ENCODE peak calls at places on chromosomes 7 and 10, in nine cellular contexts. L is colonic mucosa, W is astrocyte, Q is psoas muscle, I is WERI-Rb-1, N is A549, J is fibroblast of pulmonary artery, T is heart right ventricle, A is cardiac muscle cell. X is an unnamed sample.

GRCh38 chr10:22712246-22712958 is 2.0 kb downstream of the PIP4K2A start:
- DNase-seq in T (no peak), Q (no peak), I (no peak), J (peak; percentile 55), N (no peak), A (peak; percentile 54), L (no peak), W (peak; percentile 64), X (peak; percentile 49)

GRCh38 chr7:50418086-50418515 is 32.0 kb downstream of the FIGNL1 start:
- DNase-seq in N (peak; percentile 69), Q (peak; percentile 68), W (peak; percentile 54), J (peak; percentile 83), I (peak; percentile 86), L (peak; percentile 77), A (peak; percentile 84), T (peak; percentile 64), X (peak; percentile 91)

GRCh38 chr7:73507556-73507955 is 14.5 kb downstream of the BAZ1B start:
- DNase-seq in A (peak; percentile 11), J (no peak), T (no peak), L (no peak), N (no peak), W (no peak), I (no peak), Q (no peak), X (no peak)

GRCh38 chr7:115637123-115637522 is 393.4 kb downstream of the TFEC start:
- DNase-seq in L (no peak), T (no peak), I (no peak), Q (no peak), A (no peak), W (no peak), J (no peak), N (no peak), X (no peak)

GRCh38 chr7:40015790-40016296 is 65.8 kb downstream of the CDK13 start:
- DNase-seq in I (no peak), J (peak; percentile 57), T (no peak), W (peak; percentile 47), A (peak; percentile 66), Q (no peak), L (peak; percentile 56), N (no peak), X (peak; percentile 59)

GRCh38 chr10:123683459-123683858 is 17.3 kb downstream of the GPR26 start:
- DNase-seq in L (no peak), N (no peak), W (no peak), T (no peak), Q (no peak), I (no peak), A (no peak), J (no peak), X (no peak)

GRCh38 chr7:82345886-82346285 is 97.7 kb downstream of the CACNA2D1 start:
- DNase-seq in Q (no peak), T (no peak), I (no peak), W (no peak), J (no peak), L (no peak), N (no peak), A (no peak), X (no peak)

GRCh38 chr10:30182191-30183075 is 123.0 kb upstream of the JCAD start:
- DNase-seq in I (no peak), L (no peak), T (no peak), A (peak; percentile 86), J (peak; percentile 80), N (peak; percentile 80), W (peak; percentile 95), Q (no peak), X (peak; percentile 83)

GRCh38 chr10:126001579-126001978 is 105.2 kb downstream of the FANK1 start:
- DNase-seq in W (no peak), I (no peak), L (no peak), N (peak; percentile 40), J (peak; percentile 24), A (peak; percentile 35), Q (no peak), T (no peak), X (peak; percentile 26)

GRCh38 chr7:51017576-51018535 is 235.2 kb upstream of the GRB10 start:
- DNase-seq in Q (no peak), J (no peak), L (no peak), T (no peak), W (no peak), A (no peak), I (no peak), N (no peak), X (no peak)

GRCh38 chr10:100825946-100826660 is 80.7 kb downstream of the PAX2 start:
- DNase-seq in Q (no peak), W (no peak), T (no peak), I (no peak), L (no peak), N (no peak), A (no peak), J (no peak), X (no peak)

GRCh38 chr10:87862644-87863101 is 660 bp downstream of the KLLN start:
- DNase-seq in L (no peak), T (no peak), Q (no peak), I (peak; percentile 50), N (no peak), J (no peak), W (no peak), A (no peak), X (no peak)

GRCh38 chr7:99121496-99122021 is 22.3 kb downstream of the SMURF1 start:
- DNase-seq in I (no peak), J (peak; percentile 74), W (no peak), Q (no peak), T (peak; percentile 42), L (no peak), A (peak; percentile 76), N (no peak), X (no peak)

GRCh38 chr7:138097064-138097741 is 20.9 kb downstream of the AKR1D1 start:
- DNase-seq in J (peak; percentile 60), T (peak; percentile 6), Q (no peak), L (peak; percentile 23), I (peak; percentile 44), A (peak; percentile 63), W (peak; percentile 8), N (peak; percentile 14), X (peak; percentile 59)

GRCh38 chr10:79944428-79945395 is 4.2 kb downstream of the SFTPD start:
- DNase-seq in N (no peak), T (no peak), Q (no peak), I (no peak), L (peak; percentile 3), A (no peak), J (no peak), W (no peak), X (no peak)

GRCh38 chr7:80063855-80064254 is 70.8 kb upstream of the GNAI1 start:
- DNase-seq in I (no peak), N (no peak), W (no peak), L (no peak), Q (no peak), T (no peak), J (no peak), A (peak; percentile 10), X (no peak)

GRCh38 chr10:15737635-15738034 is 17.9 kb upstream of the ITGA8 start:
- DNase-seq in W (no peak), Q (no peak), T (no peak), A (no peak), J (no peak), N (no peak), L (no peak), I (no peak), X (no peak)

GRCh38 chr10:5843814-5844705 is 30.8 kb upstream of the GDI2 start:
- DNase-seq in Q (no peak), J (no peak), W (no peak), A (no peak), L (no peak), I (no peak), T (no peak), N (no peak), X (no peak)

GRCh38 chr10:86665868-86666267 is 2.4 kb upstream of the LDB3 start:
- DNase-seq in I (no peak), T (peak; percentile 63), W (no peak), N (no peak), L (no peak), J (no peak), Q (no peak), A (no peak), X (no peak)

GRCh38 chr10:72079356-72079755 is 9.0 kb downstream of the SPOCK2 start:
- DNase-seq in W (no peak), Q (peak; percentile 39), L (no peak), T (no peak), N (no peak), A (no peak), I (no peak), J (no peak), X (no peak)

GRCh38 chr10:72081210-72081609 is 7.1 kb downstream of the SPOCK2 start:
- DNase-seq in Q (peak; percentile 43), A (no peak), I (no peak), T (no peak), N (no peak), W (no peak), L (no peak), J (no peak), X (no peak)

GRCh38 chr10:72081772-72082590 is 6.4 kb downstream of the SPOCK2 start:
- DNase-seq in T (no peak), A (no peak), N (no peak), I (no peak), Q (peak; percentile 27), W (no peak), J (no peak), L (peak; percentile 56), X (no peak)

GRCh38 chr10:72077275-72077990 is 10.9 kb downstream of the SPOCK2 start:
- DNase-seq in Q (peak; percentile 43), W (no peak), L (no peak), A (no peak), N (no peak), J (no peak), T (no peak), I (no peak), X (no peak)

GRCh38 chr10:72080042-72081035 is 8.0 kb downstream of the SPOCK2 start:
- DNase-seq in Q (peak; percentile 42), I (no peak), A (no peak), T (no peak), W (no peak), J (no peak), N (no peak), L (no peak), X (no peak)
- H3K4me3 ChIP-seq in Q (no peak overlapping the region), I (no peak overlapping the region), A (no peak overlapping the region), T (no peak overlapping the region), W (no peak overlapping the region), J (no peak overlapping the region), N (no peak overlapping the region), L (no peak overlapping the region), X (no peak overlapping the region)

GRCh38 chr10:10497245-10497644 is 520.4 kb upstream of the CELF2 start:
- DNase-seq in L (no peak), T (no peak), Q (no peak), A (no peak), N (no peak), J (no peak), I (no peak), W (no peak), X (no peak)
- TF ChIP-seq CTCF in L (no peak), T (no peak), Q (no peak), A (no peak), N (no peak), J (no peak), I (no peak), W (no peak), X (no peak)

GRCh38 chr7:75916685-75917634 is 2.0 kb downstream of the POR start:
- DNase-seq in W (no peak), I (no peak), J (no peak), Q (no peak), A (no peak), L (no peak), T (no peak), N (no peak), X (no peak)
- H3K4me3 ChIP-seq in W (no peak overlapping the region), I (no peak overlapping the region), J (peak overlapping the region; percentile 78), Q (peak overlapping the region; percentile 98), A (no peak overlapping the region), L (no peak overlapping the region), T (peak overlapping the region; percentile 93), N (peak overlapping the region; percentile 81), X (no peak overlapping the region)

GRCh38 chr10:17563452-17563851 is 53.7 kb downstream of the HACD1 start:
- DNase-seq in J (no peak), N (no peak), I (no peak), W (no peak), Q (no peak), A (no peak), T (no peak), L (no peak), X (no peak)
- TF ChIP-seq CTCF in J (no peak), N (no peak), I (no peak), W (no peak), Q (no peak), A (no peak), T (no peak), L (no peak), X (no peak)